ENCODE peak calls at places on chromosomes 7 and 10, in four cellular contexts. U is H9, J is mesendoderm, G is IMR-90. S is an unnamed sample.

GRCh38 chr7:155209920-155210319 is 87.8 kb upstream of the INSIG1 start:
- DNase-seq in G (no peak), J (no peak), U (no peak), S (no peak)

GRCh38 chr7:111274882-111275281 is 184.0 kb downstream of the LRRN3 start:
- DNase-seq in J (peak; percentile 14), U (no peak), G (peak; percentile 43), S (no peak)

GRCh38 chr7:29145553-29146081 is 720 bp downstream of the CPVL start:
- DNase-seq in G (no peak), U (no peak), J (no peak), S (no peak)

GRCh38 chr10:49831352-49832040 is 69.4 kb upstream of the OGDHL start:
- DNase-seq in J (peak; percentile 91), U (peak; percentile 81), G (peak; percentile 34), S (peak; percentile 66)

GRCh38 chr7:66304536-66304935 is 99.4 kb downstream of the TPST1 start:
- DNase-seq in J (no peak), U (no peak), G (peak; percentile 54), S (no peak)

GRCh38 chr10:1047937-1048336 is 982 bp downstream of the IDI1 start:
- DNase-seq in G (no peak), U (no peak), J (peak; percentile 43), S (no peak)

GRCh38 chr7:12653127-12653917 is 34.1 kb upstream of the ARL4A start:
- DNase-seq in G (peak; percentile 34), J (no peak), U (no peak), S (no peak)

GRCh38 chr10:55400075-55400474 is 599.0 kb upstream of the PCDH15 start:
- DNase-seq in J (peak; percentile 38), U (no peak), G (no peak), S (no peak)

GRCh38 chr7:11206131-11206921 is 232.7 kb downstream of the PHF14 start:
- DNase-seq in U (no peak), G (no peak), J (no peak), S (no peak)

GRCh38 chr10:89217057-89217990 is 10.2 kb upstream of the CH25H start:
- DNase-seq in G (peak; percentile 74), U (no peak), J (peak; percentile 52), S (peak; percentile 60)

GRCh38 chr7:97959046-97959445 is 30.9 kb downstream of the OCM2 start:
- DNase-seq in J (no peak), G (no peak), U (no peak), S (no peak)

GRCh38 chr7:158856883-158857668 is 718 bp downstream of the DYNC2I1 start:
- DNase-seq in U (no peak), J (no peak), G (no peak), S (no peak)

GRCh38 chr10:32650246-32650655 is 204.3 kb downstream of the CCDC7 start:
- DNase-seq in G (no peak), J (peak; percentile 4), U (no peak), S (no peak)

GRCh38 chr10:100670828-100671479 is 74.4 kb upstream of the PAX2 start:
- DNase-seq in U (peak; percentile 71), J (peak; percentile 44), G (no peak), S (no peak)

GRCh38 chr10:78524342-78524741 is 490.7 kb downstream of the RPS24 start:
- DNase-seq in G (no peak), J (no peak), U (no peak), S (no peak)

GRCh38 chr10:100811261-100811660 is 65.9 kb downstream of the PAX2 start:
- DNase-seq in J (no peak), G (no peak), U (no peak), S (no peak)

GRCh38 chr7:102236592-102237287 is 49.9 kb upstream of the SH2B2 start:
- DNase-seq in U (peak; percentile 76), G (peak; percentile 56), J (peak; percentile 61), S (peak; percentile 53)

GRCh38 chr10:110779489-110779888 is 92.2 kb upstream of the PDCD4 start:
- DNase-seq in J (no peak), G (no peak), U (no peak), S (no peak)

GRCh38 chr7:84393776-84394175 is 199.2 kb upstream of the SEMA3A start:
- DNase-seq in G (peak; percentile 63), J (no peak), U (no peak), S (no peak)

GRCh38 chr10:69733791-69734261 is 67.9 kb upstream of the COL13A1 start:
- DNase-seq in G (peak; percentile 68), U (no peak), J (no peak), S (no peak)

GRCh38 chr10:116744849-116745248 is 2.5 kb upstream of the HSPA12A start:
- DNase-seq in G (no peak), J (no peak), U (no peak), S (no peak)

GRCh38 chr10:122044045-122044661 is 55.2 kb downstream of the TACC2 start:
- DNase-seq in J (peak; percentile 49), G (peak; percentile 49), U (no peak), S (peak; percentile 50)

GRCh38 chr10:77969029-77969635 is 42.6 kb upstream of the DLG5 start:
- DNase-seq in G (no peak), J (no peak), U (no peak), S (no peak)

GRCh38 chr10:106214243-106214642 is 950.3 kb downstream of the SORCS1 start:
- DNase-seq in J (no peak), G (no peak), U (no peak), S (no peak)

GRCh38 chr10:27550823-27551222 is 46.7 kb downstream of the RAB18 start:
- DNase-seq in U (no peak), G (no peak), J (no peak), S (no peak)

GRCh38 chr10:47260505-47261111 is 39.4 kb upstream of the GDF10 start:
- DNase-seq in G (no peak), J (peak; percentile 55), U (no peak), S (no peak)

DNA sequence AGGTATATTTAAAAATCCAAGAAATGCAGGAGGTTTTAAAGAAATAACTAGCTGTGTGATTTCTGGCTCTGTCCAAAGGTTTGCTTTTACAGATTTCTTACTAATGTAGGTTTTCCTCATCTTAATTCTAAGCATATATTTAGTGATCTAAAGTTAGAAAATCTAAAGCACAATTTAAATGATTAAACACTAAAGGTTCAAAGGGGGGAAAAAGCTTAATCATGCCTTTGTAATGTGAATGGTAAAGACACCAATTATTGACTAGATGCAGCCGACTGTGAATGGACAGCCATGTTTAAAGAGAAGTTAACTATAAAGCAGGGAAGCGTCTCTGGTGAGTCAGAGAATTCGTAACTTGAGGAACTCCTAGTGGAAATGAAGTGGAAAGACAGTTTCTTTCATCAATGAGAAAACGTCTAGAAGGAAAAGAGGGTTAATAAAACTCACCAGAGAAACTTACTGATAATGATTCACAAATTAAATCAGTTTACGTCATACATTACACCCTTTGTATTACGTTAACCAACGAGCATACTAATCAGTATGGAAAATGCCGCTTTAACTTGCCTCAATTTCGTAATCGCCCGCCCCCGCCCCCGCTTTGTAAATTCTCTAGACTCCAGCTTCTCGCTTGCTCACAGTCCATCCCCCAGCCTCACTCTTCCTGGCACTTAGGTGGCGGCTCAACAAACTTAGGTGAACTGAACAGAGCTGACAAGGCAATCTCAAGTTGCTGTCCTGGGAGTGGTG is 1.1 kb upstream of the HBP1 start:
- DNase-seq in G (peak; percentile 90), U (no peak), J (peak; percentile 88), S (peak; percentile 63)
- H2BK5ac ChIP-seq in G (peak overlapping the region; percentile 88), U (peak overlapping the region; percentile 55), J (no peak overlapping the region), S (peak overlapping the region; percentile 63)

GRCh38 chr7:68295386-68295785 is 1298.8 kb downstream of the TYW1 start:
- DNase-seq in U (no peak), J (no peak), G (no peak), S (no peak)
- H2BK5ac ChIP-seq in U (no peak overlapping the region), J (no peak overlapping the region), G (no peak overlapping the region), S (no peak overlapping the region)

GRCh38 chr7:41046778-41047177 is 656.1 kb downstream of the INHBA start:
- DNase-seq in U (no peak), J (no peak), G (no peak), S (no peak)

GRCh38 chr7:41048771-41049170 is 654.1 kb downstream of the INHBA start:
- DNase-seq in U (no peak), G (no peak), J (no peak), S (no peak)

GRCh38 chr7:41047192-41047591 is 655.7 kb downstream of the INHBA start:
- DNase-seq in U (no peak), G (no peak), J (no peak), S (no peak)

GRCh38 chr7:41046221-41046761 is 656.6 kb downstream of the INHBA start:
- DNase-seq in J (peak; percentile 22), G (peak; percentile 81), U (no peak), S (no peak)

DNA sequence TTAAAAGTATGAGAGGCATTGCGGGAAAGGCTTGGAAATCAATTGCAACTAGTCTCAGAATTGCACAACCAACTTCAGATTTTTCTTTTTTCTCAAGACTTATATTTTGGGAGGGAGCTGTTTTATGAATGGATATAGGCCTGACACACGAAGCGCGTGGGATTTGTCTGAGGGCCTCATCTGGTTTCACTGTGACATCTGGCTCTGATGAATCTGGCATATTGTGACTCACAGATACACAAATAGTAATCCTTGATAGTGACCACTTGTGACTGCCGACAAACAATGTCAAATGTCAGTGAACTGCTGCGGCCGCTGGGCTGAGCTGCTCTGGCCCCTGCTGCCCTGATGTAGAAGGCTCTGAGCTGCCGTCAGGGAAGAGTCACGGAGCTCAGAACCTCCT is 655.1 kb downstream of the INHBA start:
- DNase-seq in G (peak; percentile 77), U (no peak), J (no peak), S (no peak)
- H2BK5ac ChIP-seq in G (peak overlapping the region; percentile 9), U (no peak overlapping the region), J (no peak overlapping the region), S (no peak overlapping the region)

GRCh38 chr10:103772096-103772845 is 83.1 kb downstream of the SH3PXD2A start:
- DNase-seq in G (peak; percentile 98), J (peak; percentile 97), U (peak; percentile 94), S (peak; percentile 72)
- H2BK5ac ChIP-seq in G (peak overlapping the region; percentile 19), J (no peak overlapping the region), U (no peak overlapping the region), S (no peak overlapping the region)

S was measured in neuronal stem cell.